ENCODE peak calls at places on chromosomes 5 and 9, in seven cellular contexts. U is HepG2, Z is GM12878, M is K562, B is H1, N is HCT116, J is SK-N-SH. R is an unnamed sample.
A peak's percentile ranks its signal among the peaks of the same experiment; 100 is the strongest.

GRCh38 chr9:93317495-93318094 is 133.7 kb downstream of the WNK2 start:
- DNase-seq in M (no peak), Z (no peak), N (no peak), U (no peak), J (no peak), B (no peak), R (no peak)

GRCh38 chr5:1883120-1883924 is 597 bp upstream of the IRX4 start:
- DNase-seq in J (peak; percentile 71), N (no peak), Z (no peak), U (no peak), M (no peak), B (no peak), R (peak; percentile 94)

GRCh38 chr5:111699976-111700375 is 57.0 kb downstream of the NREP start:
- DNase-seq in M (no peak), N (no peak), B (no peak), J (no peak), Z (no peak), U (peak; percentile 39), R (no peak)

GRCh38 chr5:172941067-172941516 is 18.1 kb upstream of the RPL26L1 start:
- DNase-seq in Z (no peak), J (no peak), M (no peak), N (no peak), B (no peak), U (no peak), R (no peak)

GRCh38 chr9:24712190-24712589 is 166.5 kb upstream of the IZUMO3 start:
- DNase-seq in B (no peak), J (no peak), Z (no peak), M (no peak), N (no peak), U (no peak), R (no peak)

GRCh38 chr9:134717793-134718645 is 76.4 kb downstream of the COL5A1 start:
- DNase-seq in J (no peak), N (no peak), Z (no peak), U (no peak), B (no peak), M (no peak), R (no peak)

GRCh38 chr5:444226-444625 is 1.2 kb downstream of the EXOC3 start:
- DNase-seq in N (no peak), U (no peak), J (no peak), Z (no peak), B (no peak), M (no peak), R (no peak)

GRCh38 chr9:89096807-89097206 is 81.8 kb downstream of the SHC3 start:
- DNase-seq in M (no peak), U (no peak), N (no peak), Z (no peak), J (no peak), B (no peak), R (no peak)

GRCh38 chr9:87872079-87872624 is 10.5 kb upstream of the SPATA31E1 start:
- DNase-seq in U (no peak), N (no peak), B (no peak), J (peak; percentile 85), M (no peak), Z (no peak), R (no peak)

GRCh38 chr5:142874537-142874936 is 104.4 kb downstream of the ARHGAP26 start:
- DNase-seq in N (no peak), M (no peak), Z (no peak), U (peak; percentile 67), J (no peak), B (no peak), R (peak; percentile 55)

GRCh38 chr5:88374391-88374790 is 105.7 kb upstream of the TMEM161B start:
- DNase-seq in B (no peak), Z (no peak), U (no peak), N (no peak), J (no peak), M (no peak), R (no peak)

GRCh38 chr9:137762414-137763061 is 115.0 kb upstream of the CACNA1B start:
- DNase-seq in B (no peak), N (no peak), U (no peak), J (no peak), M (no peak), Z (peak; percentile 89), R (no peak)

GRCh38 chr5:141514330-141515111 is 25.6 kb downstream of the PCDHGC5 start:
- DNase-seq in N (no peak), J (no peak), M (no peak), U (no peak), Z (no peak), B (peak; percentile 61), R (no peak)

GRCh38 chr9:78031271-78031825 is at the start of gene GNAQ:
- DNase-seq in U (no peak), N (no peak), B (no peak), Z (no peak), M (peak; percentile 11), J (peak; percentile 75), R (no peak)

GRCh38 chr5:148455055-148455675 is 71.4 kb downstream of the FBXO38 start:
- DNase-seq in M (no peak), U (no peak), J (no peak), N (no peak), B (no peak), Z (no peak), R (no peak)

GRCh38 chr9:105858877-105859276 is 164.5 kb downstream of the TMEM38B start:
- DNase-seq in Z (no peak), U (no peak), N (no peak), B (no peak), M (no peak), J (no peak), R (no peak)

GRCh38 chr9:108049671-108050494 is 560.3 kb upstream of the KLF4 start:
- DNase-seq in B (no peak), J (no peak), N (no peak), Z (no peak), U (no peak), M (no peak), R (no peak)

GRCh38 chr5:113232667-113233066 is 202.1 kb downstream of the TSSK1B start:
- DNase-seq in B (no peak), M (no peak), J (no peak), Z (no peak), U (no peak), N (no peak), R (peak; percentile 14)

GRCh38 chr5:16384222-16384621 is 81.4 kb downstream of the ZNF622 start:
- DNase-seq in J (no peak), B (no peak), Z (no peak), N (no peak), U (no peak), M (no peak), R (no peak)

GRCh38 chr5:16384804-16385203 is 80.8 kb downstream of the ZNF622 start:
- DNase-seq in M (no peak), Z (no peak), J (no peak), U (no peak), N (no peak), B (no peak), R (no peak)

GRCh38 chr5:16385516-16386090 is 80.0 kb downstream of the ZNF622 start:
- DNase-seq in J (no peak), N (no peak), U (no peak), Z (no peak), M (no peak), B (no peak), R (no peak)

GRCh38 chr5:16382047-16382446 is 83.6 kb downstream of the ZNF622 start:
- DNase-seq in U (no peak), Z (no peak), M (no peak), N (no peak), B (no peak), J (no peak), R (no peak)

GRCh38 chr5:16383544-16384057 is 82.0 kb downstream of the ZNF622 start:
- DNase-seq in Z (no peak), N (no peak), U (no peak), M (no peak), J (peak; percentile 47), B (no peak), R (no peak)
- TF ChIP-seq JUND in Z (no peak), N (no peak), U (no peak), M (no peak), J (no peak), B (no peak), R (no peak)

DNA sequence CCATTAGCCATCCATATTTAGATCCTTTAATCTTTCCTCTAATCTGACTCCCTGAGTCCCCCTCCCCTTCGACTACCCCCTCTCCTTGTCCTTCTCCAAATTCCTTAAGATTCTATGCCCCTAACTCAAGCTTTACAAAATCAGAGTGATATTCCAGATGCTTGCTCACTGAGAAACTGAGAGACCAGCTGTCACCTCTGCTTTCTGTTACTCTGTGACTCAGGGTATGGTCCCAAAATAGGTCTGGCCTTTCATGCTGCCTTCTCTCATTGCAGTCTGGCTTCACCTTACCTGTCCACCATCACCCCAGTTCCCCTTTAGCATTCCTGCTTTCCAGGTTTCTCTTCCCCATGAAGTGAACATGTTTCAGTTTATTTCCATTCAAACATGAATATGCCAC is 383.3 kb upstream of the SLC30A5 start:
- DNase-seq in M (no peak), J (no peak), U (no peak), B (no peak), Z (peak; percentile 16), N (no peak), R (no peak)
- TF ChIP-seq JUND in M (no peak), J (no peak), U (no peak), B (no peak), Z (no peak), N (no peak), R (no peak)

DNA sequence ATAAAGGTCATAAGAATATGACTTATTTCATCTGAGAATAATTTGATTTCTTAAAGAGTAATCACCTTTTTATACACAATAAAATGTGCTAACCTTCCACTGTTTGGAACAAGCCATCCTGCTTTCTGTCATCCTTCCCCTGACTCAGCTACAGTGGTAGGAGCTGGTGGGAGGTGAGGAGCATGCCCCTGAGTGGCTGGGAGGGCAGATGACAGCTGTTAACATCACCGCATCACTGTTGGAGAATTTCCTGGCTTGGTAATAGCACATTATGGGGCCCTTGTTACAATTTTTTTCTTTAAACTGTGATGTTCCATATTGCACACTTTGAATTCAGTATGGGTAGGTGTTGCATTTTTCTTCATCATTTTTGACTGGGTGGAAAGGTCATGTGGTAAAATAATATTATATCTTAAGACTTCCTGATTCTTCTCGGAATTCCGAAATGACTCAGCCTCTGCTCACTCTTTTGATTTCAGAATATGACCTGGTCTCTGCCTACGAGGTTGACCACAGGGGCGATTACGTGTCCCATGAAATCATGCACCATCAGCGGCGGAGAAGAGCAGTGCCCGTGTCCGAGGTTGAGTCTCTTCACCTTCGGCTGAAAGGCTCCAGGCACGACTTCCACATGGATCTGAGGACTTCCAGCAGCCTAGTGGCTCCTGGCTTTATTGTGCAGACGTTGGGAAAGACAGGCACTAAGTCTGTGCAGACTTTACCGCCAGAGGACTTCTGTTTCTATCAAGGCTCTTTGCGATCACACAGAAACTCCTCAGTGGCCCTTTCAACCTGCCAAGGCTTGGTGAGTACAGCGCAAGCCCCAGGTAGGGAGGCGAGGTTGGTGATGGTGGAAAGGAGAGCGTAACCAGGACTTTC is 5.8 kb downstream of the ADAMTS16 start:
- DNase-seq in N (peak; percentile 85), J (no peak), M (no peak), U (no peak), Z (no peak), B (no peak), R (no peak)
- TF ChIP-seq JUND in N (peak; percentile 78), J (no peak), M (no peak), U (no peak), Z (no peak), B (no peak), R (no peak)

DNA sequence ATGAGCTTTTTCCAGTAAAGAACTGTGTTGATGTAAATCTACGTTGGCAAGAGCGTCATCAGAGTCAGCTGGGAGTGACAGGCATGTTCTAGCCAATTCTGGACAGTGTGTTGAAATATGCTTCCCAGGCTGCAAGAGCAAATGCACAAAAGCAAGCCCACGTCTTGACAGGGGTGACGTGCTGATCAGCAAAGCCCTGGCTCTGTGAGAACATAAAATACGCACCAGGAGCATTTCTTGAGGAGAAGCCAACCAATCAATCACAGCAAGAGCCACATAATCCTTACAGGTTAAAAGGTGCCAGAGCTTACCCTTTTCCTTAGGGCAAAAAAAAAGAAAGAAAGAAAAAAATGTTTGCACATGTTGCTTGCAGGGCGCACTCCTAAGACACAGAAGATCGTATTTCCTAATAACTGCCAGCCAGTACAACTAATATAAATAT is 148.1 kb downstream of the PDE4D start:
- DNase-seq in N (no peak), U (no peak), B (no peak), Z (no peak), J (no peak), M (no peak), R (no peak)
- TF ChIP-seq JUND in N (no peak), U (no peak), B (no peak), Z (no peak), J (no peak), M (no peak), R (no peak)